ENCODE peak calls at places on chromosomes 13 and 19, in six cellular contexts. G is ascending aorta, K is tibial artery, V is cardiac muscle cell, Z is heart right ventricle, W is tibial nerve. X is an unnamed sample.

GRCh38 chr13:111970501-111971155 is 96.3 kb upstream of the SOX1 start:
- DNase-seq in G (no peak), K (no peak), V (no peak), Z (no peak), W (no peak), X (no peak)

GRCh38 chr19:43430142-43430710 is 15.5 kb downstream of the TEX101 start:
- DNase-seq in G (no peak), K (no peak), V (no peak), Z (no peak), W (no peak), X (no peak)

GRCh38 chr13:79287994-79288795 is 117.9 kb downstream of the RBM26 start:
- DNase-seq in G (no peak), K (no peak), V (no peak), Z (no peak), W (no peak), X (no peak)

GRCh38 chr13:27852491-27852890 is 60.2 kb downstream of the GSX1 start:
- DNase-seq in G (no peak), K (no peak), V (no peak), Z (no peak), W (no peak), X (no peak)

GRCh38 chr19:39329948-39330347 is 5.9 kb downstream of the GMFG start:
- DNase-seq in G (no peak), K (no peak), V (no peak), Z (no peak), W (no peak), X (no peak)

GRCh38 chr19:10625003-10625761 is at the start of gene SLC44A2:
- DNase-seq in G (peak), K (peak), V (peak), Z (peak), W (peak), X (peak)

GRCh38 chr19:43774103-43774939 is 6.5 kb downstream of the KCNN4 start:
- DNase-seq in G (no peak), K (peak), V (peak), Z (peak), W (peak), X (peak)

GRCh38 chr19:33440241-33440640 is 66.7 kb downstream of the CEBPG start:
- DNase-seq in G (no peak), K (no peak), V (no peak), Z (no peak), W (no peak), X (no peak)

GRCh38 chr19:7931221-7932061 is 5.5 kb upstream of the CTXN1 start:
- DNase-seq in G (no peak), K (peak), V (no peak), Z (no peak), W (no peak), X (no peak)

GRCh38 chr19:1853295-1854031 is 5.2 kb upstream of the REXO1 start:
- DNase-seq in G (peak), K (peak), V (peak), Z (peak), W (peak), X (peak)

GRCh38 chr19:6685482-6685881 is 15.5 kb upstream of the TNFSF14 start:
- DNase-seq in G (no peak), K (no peak), V (no peak), Z (no peak), W (no peak), X (no peak)

GRCh38 chr19:5988520-5989387 is 10.8 kb upstream of the RANBP3 start:
- DNase-seq in G (no peak), K (no peak), V (peak), Z (no peak), W (no peak), X (no peak)

GRCh38 chr13:73300718-73301425 is 242.1 kb downstream of the KLF5 start:
- DNase-seq in G (no peak), K (no peak), V (no peak), Z (no peak), W (no peak), X (no peak)

GRCh38 chr19:46866407-46867132 is 5.8 kb downstream of the ARHGAP35 start:
- DNase-seq in G (no peak), K (no peak), V (peak), Z (no peak), W (no peak), X (peak)

GRCh38 chr19:43674630-43674982 is 4.6 kb upstream of the PLAUR start:
- DNase-seq in G (no peak), K (no peak), V (no peak), Z (no peak), W (no peak), X (peak)

GRCh38 chr13:111398715-111399299 is 78.4 kb downstream of the TEX29 start:
- DNase-seq in G (no peak), K (peak), V (no peak), Z (no peak), W (no peak), X (no peak)

GRCh38 chr19:12774588-12775555 is at the start of gene HOOK2:
- DNase-seq in G (peak), K (peak), V (no peak), Z (no peak), W (peak), X (peak)

DNA sequence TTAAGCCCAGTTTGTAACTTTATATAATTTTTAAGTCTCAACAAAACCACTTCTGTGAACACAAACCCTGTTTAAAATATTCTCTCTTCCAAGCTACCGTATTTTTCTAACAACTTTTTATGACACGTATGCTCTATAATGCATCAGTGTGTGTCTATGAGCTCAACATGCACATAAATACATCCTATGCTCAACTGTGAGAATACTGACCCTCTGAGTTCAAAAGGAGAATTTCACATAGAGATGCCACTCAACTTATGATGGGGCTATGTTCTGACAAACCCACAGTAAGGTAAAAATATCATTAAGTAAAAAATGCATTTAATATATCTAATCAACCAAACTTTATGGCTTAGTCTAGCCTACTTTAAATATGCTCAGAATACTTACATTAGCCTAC is 1139.7 kb upstream of the SPRY2 start:
- DNase-seq in G (no peak), K (no peak), V (peak), Z (no peak), W (no peak), X (peak)
- TF ChIP-seq CTCF in G (no peak), K (no peak), V (no peak), Z (no peak), W (no peak), X (no peak)

DNA sequence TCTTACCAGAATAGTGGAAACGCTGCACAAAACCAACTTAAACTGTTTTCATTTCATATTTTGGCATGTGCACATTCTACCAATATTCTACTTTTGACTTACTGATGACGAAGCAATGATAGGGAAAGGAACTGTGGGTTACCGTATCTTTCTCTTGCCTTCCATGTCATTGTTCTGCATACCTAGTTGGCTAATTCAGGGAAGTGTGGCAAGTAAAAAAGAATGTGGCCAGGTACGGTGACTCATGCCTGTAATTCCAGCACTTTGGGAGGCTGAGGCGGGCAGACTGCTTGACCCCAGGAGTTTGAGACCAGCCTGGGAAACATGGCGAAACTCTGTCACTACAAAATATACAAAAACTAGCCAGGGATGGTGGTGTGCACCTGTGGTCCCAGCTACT is 108.2 kb downstream of the SIPA1L3 start:
- DNase-seq in G (no peak), K (no peak), V (no peak), Z (no peak), W (no peak), X (peak)
- H3K4me3 ChIP-seq in G (no peak), K (no peak), V (no peak), Z (no peak), W (no peak), X (no peak)

DNA sequence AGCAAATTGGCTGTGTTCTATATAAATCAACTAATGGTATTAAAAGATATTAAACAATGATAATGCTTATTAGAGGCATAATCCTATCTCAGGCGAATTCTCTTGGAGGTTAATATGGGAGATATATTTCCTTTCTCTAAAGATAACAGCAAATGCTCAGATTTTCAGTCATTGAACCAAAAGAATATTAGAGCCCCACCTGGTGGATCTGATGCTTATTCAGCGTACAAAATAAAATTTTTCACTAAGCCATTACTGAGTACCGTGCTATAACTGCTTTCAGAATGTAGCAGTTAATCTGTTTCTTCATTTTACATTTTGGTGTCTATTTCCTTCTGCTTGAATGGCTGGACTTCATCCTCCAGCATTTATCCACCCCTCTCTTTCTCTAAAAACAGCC is 143.3 kb upstream of the IPO5 start:
- DNase-seq in G (no peak), K (no peak), V (peak), Z (no peak), W (peak), X (peak)
- TF ChIP-seq CTCF in G (peak), K (peak), V (peak), Z (peak), W (no peak), X (peak)

GRCh38 chr13:33610471-33611015 is 207.4 kb upstream of the RFC3 start:
- DNase-seq in G (peak), K (peak), V (no peak), Z (peak), W (no peak), X (no peak)
- H3K4me3 ChIP-seq in G (peak), K (peak), V (no peak), Z (peak), W (peak), X (no peak)

GRCh38 chr13:66994097-66994496 is 236.0 kb downstream of the PCDH9 start:
- DNase-seq in G (peak), K (peak), V (peak), Z (peak), W (peak), X (peak)
- TF ChIP-seq CTCF in G (peak), K (peak), V (peak), Z (peak), W (peak), X (peak)

GRCh38 chr19:44871809-44872208 is 19.2 kb upstream of the TOMM40 start:
- DNase-seq in G (no peak), K (no peak), V (no peak), Z (no peak), W (no peak), X (no peak)

GRCh38 chr19:44876930-44877530 is 14.0 kb upstream of the TOMM40 start:
- DNase-seq in G (no peak), K (no peak), V (no peak), Z (no peak), W (no peak), X (no peak)

GRCh38 chr19:44875666-44876418 is 15.2 kb upstream of the TOMM40 start:
- DNase-seq in G (no peak), K (no peak), V (no peak), Z (no peak), W (no peak), X (peak)

GRCh38 chr19:44872661-44873060 is 18.4 kb upstream of the TOMM40 start:
- DNase-seq in G (no peak), K (no peak), V (no peak), Z (no peak), W (no peak), X (no peak)

GRCh38 chr19:44874317-44874716 is 16.7 kb upstream of the TOMM40 start:
- DNase-seq in G (no peak), K (no peak), V (no peak), Z (no peak), W (no peak), X (no peak)
- H3K4me3 ChIP-seq in G (no peak), K (no peak), V (no peak), Z (no peak), W (no peak), X (no peak)

GRCh38 chr13:23790591-23791170 is 98.5 kb downstream of the MIPEP start:
- DNase-seq in G (no peak), K (no peak), V (no peak), Z (no peak), W (no peak), X (no peak)
- TF ChIP-seq CTCF in G (no peak), K (no peak), V (no peak), Z (no peak), W (no peak), X (no peak)

GRCh38 chr19:4067396-4068057 is 828 bp upstream of the ZBTB7A start:
- DNase-seq in G (no peak), K (no peak), V (peak), Z (peak), W (no peak), X (no peak)

GRCh38 chr19:4066682-4067395 is at the start of gene ZBTB7A:
- DNase-seq in G (peak), K (peak), V (peak), Z (peak), W (peak), X (peak)

GRCh38 chr19:4071610-4072009 is 4.9 kb upstream of the ZBTB7A start:
- DNase-seq in G (no peak), K (no peak), V (no peak), Z (no peak), W (no peak), X (no peak)

GRCh38 chr19:4068058-4068966 is 1.6 kb upstream of the ZBTB7A start:
- DNase-seq in G (no peak), K (no peak), V (no peak), Z (no peak), W (no peak), X (no peak)

DNA sequence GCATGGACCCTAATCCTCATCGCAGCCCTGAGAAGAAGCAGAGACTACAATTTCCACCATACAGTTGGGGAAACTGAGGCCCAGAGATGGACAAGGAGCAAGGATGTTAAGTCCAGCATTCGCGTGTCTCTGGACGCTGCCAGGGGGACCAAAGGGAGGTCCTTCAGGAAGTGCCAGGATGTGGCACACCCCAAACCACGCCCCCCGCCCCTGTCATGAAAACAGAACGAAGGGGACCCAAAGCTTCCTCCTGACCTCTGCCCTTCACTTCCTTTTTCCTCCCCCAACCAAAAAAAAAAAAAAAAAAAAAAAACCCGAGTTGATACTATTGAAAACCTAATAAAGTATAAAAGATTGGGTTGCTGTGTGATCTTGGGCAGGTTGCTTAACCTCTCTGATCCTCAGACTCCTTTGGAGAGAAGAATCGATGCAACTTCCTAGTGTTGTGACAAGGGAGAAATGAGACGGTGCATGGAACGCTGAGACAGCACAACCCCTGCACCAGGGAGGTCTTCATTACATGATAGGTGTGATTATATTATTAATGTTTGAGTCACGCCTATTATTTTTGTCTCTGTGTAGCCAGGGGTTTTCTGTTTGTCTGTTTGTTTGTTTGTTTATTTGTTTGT is 2.7 kb upstream of the ZBTB7A start:
- DNase-seq in G (peak), K (no peak), V (no peak), Z (no peak), W (no peak), X (no peak)
- H3K4me3 ChIP-seq in G (no peak), K (no peak), V (no peak), Z (no peak), W (no peak), X (no peak)

X was measured in bronchial epithelial cell.